ENCODE peak calls at places on chromosome 20, in seven cellular contexts. M is nucleus accumbens; J is OCI-LY7; V is non-pigmented ciliary epithelial cell; C is activated CD4-positive, CD25-positive, alpha-beta regulatory T cell; Y is LNCaP clone FGC; D is colonic mucosa. B is an unnamed sample.

GRCh38 chr20:43029161-43029560 is 160.5 kb downstream of the PTPRT start:
- DNase-seq in M (no peak), J (no peak), V (no peak), C (no peak), Y (no peak), D (no peak), B (no peak)

GRCh38 chr20:7790189-7790588 is 150.1 kb downstream of the HAO1 start:
- DNase-seq in M (no peak), J (no peak), V (no peak), C (no peak), Y (no peak), D (no peak), B (no peak)

GRCh38 chr20:37940161-37940560 is 37.2 kb downstream of the VSTM2L start:
- DNase-seq in M (no peak), J (no peak), V (no peak), C (no peak), Y (no peak), D (no peak), B (no peak)

GRCh38 chr20:52482049-52482448 is 290.5 kb upstream of the ZFP64 start:
- DNase-seq in M (no peak), J (no peak), V (no peak), C (no peak), Y (no peak), D (no peak), B (no peak)

GRCh38 chr20:32976746-32977145 is 27.5 kb downstream of the SUN5 start:
- DNase-seq in M (no peak), J (no peak), V (no peak), C (no peak), Y (no peak), D (no peak), B (no peak)

GRCh38 chr20:18672826-18673225 is 85.0 kb downstream of the DTD1 start:
- DNase-seq in M (no peak), J (no peak), V (no peak), C (no peak), Y (no peak), D (no peak), B (peak)

GRCh38 chr20:43786885-43787284 is 60.1 kb upstream of the GTSF1L start:
- DNase-seq in M (no peak), J (no peak), V (no peak), C (no peak), Y (no peak), D (no peak), B (no peak)

GRCh38 chr20:2864626-2865025 is 8.7 kb upstream of the PTPRA start:
- DNase-seq in M (no peak), J (no peak), V (no peak), C (no peak), Y (no peak), D (no peak), B (no peak)

GRCh38 chr20:63782051-63782471 is 42.5 kb downstream of the SLC2A4RG start:
- DNase-seq in M (no peak), J (peak), V (no peak), C (no peak), Y (no peak), D (no peak), B (peak)

GRCh38 chr20:45404438-45404837 is 3.7 kb upstream of the DBNDD2 start:
- DNase-seq in M (no peak), J (no peak), V (no peak), C (no peak), Y (no peak), D (no peak), B (peak)

GRCh38 chr20:63350196-63350595 is 11.0 kb downstream of the CHRNA4 start:
- DNase-seq in M (no peak), J (no peak), V (no peak), C (no peak), Y (no peak), D (no peak), B (no peak)

GRCh38 chr20:58719971-58720371 is 27.4 kb downstream of the NPEPL1 start:
- DNase-seq in M (no peak), J (no peak), V (no peak), C (no peak), Y (peak), D (peak), B (no peak)

GRCh38 chr20:18978311-18978710 is 164.7 kb downstream of the SCP2D1 start:
- DNase-seq in M (no peak), J (no peak), V (no peak), C (no peak), Y (no peak), D (no peak), B (no peak)

GRCh38 chr20:55583036-55583435 is 422.3 kb downstream of the CBLN4 start:
- DNase-seq in M (no peak), J (no peak), V (no peak), C (no peak), Y (no peak), D (no peak), B (no peak)

B was measured in small intestine.